ENCODE peak calls at places on chromosome 7, in five cellular contexts. E, T, R, I and M are unnamed samples.

GRCh38 chr7:121016976-121017375 is 28.5 kb downstream of the CPED1 start:
- DNase-seq in I (no peak), E (no peak), T (no peak), R (no peak), M (no peak)

GRCh38 chr7:101121996-101122932 is 4.6 kb upstream of the SERPINE1 start:
- DNase-seq in E (no peak), I (peak; percentile 99), R (no peak), T (no peak), M (peak; percentile 55)

GRCh38 chr7:132947011-132947410 is 134.9 kb downstream of the CHCHD3 start:
- DNase-seq in R (no peak), I (no peak), E (no peak), T (no peak), M (no peak)

GRCh38 chr7:157442993-157443831 is 106.4 kb downstream of the DNAJB6 start:
- DNase-seq in E (no peak), R (no peak), T (no peak), I (no peak), M (no peak)

GRCh38 chr7:1057416-1058291 is 13.3 kb downstream of the GPR146 start:
- DNase-seq in E (no peak), R (no peak), T (no peak), I (no peak), M (no peak)

GRCh38 chr7:106022193-106022821 is 59.2 kb downstream of the CDHR3 start:
- DNase-seq in I (no peak), R (peak; percentile 84), T (peak; percentile 90), E (no peak), M (no peak)

GRCh38 chr7:135966341-135967043 is 10.7 kb downstream of the MTPN start:
- DNase-seq in T (no peak), E (no peak), R (peak; percentile 36), I (no peak), M (no peak)

GRCh38 chr7:92961966-92962365 is 125.6 kb upstream of the CDK6 start:
- DNase-seq in T (no peak), I (no peak), R (no peak), E (no peak), M (no peak)

GRCh38 chr7:68009716-68010115 is 1013.1 kb downstream of the TYW1 start:
- DNase-seq in I (no peak), E (no peak), R (no peak), T (no peak), M (no peak)

GRCh38 chr7:91264083-91264923 is at the start of gene FZD1:
- DNase-seq in E (peak; percentile 85), R (peak; percentile 73), I (peak; percentile 98), T (no peak), M (peak; percentile 93)